ENCODE peak calls at places on chromosomes 2 and 18, in ten cellular contexts. O is H7; Q is GM23248; E is activated effector memory CD4-positive, alpha-beta T cell treated with Interleukin-2 at 50 U/mL for 16 hours; V is AG20443; T is GM12891; G is Right ventricle myocardium superior; I is ascending aorta; D is AG04450; A is foreskin fibroblast. R is an unnamed sample.

GRCh38 chr2:55995206-55995605 is 71.6 kb upstream of the EFEMP1 start:
- DNase-seq in T (no peak), D (no peak), I (no peak), A (no peak), E (no peak), Q (no peak), V (no peak), G (no peak), O (no peak), R (no peak)

GRCh38 chr2:67032091-67032490 is 365.0 kb upstream of the ETAA1 start:
- DNase-seq in G (no peak), A (peak), Q (peak), I (no peak), D (no peak), E (no peak), T (no peak), O (no peak), V (no peak), R (no peak)

GRCh38 chr2:240797500-240797895 is 22.5 kb downstream of the KIF1A start:
- DNase-seq in D (no peak), V (no peak), A (no peak), G (peak), I (no peak), O (no peak), T (no peak), E (no peak), Q (no peak), R (no peak)

GRCh38 chr2:189347540-189347939 is 93.7 kb upstream of the WDR75 start:
- DNase-seq in T (no peak), Q (peak), E (no peak), I (no peak), O (peak), D (peak), A (peak), V (peak), G (no peak), R (no peak)

GRCh38 chr2:31122133-31122532 is 16.1 kb downstream of the GALNT14 start:
- DNase-seq in I (no peak), T (no peak), A (no peak), O (no peak), E (no peak), G (no peak), D (no peak), Q (no peak), V (no peak), R (no peak)

GRCh38 chr2:80560298-80560697 is 255.7 kb upstream of the LRRTM1 start:
- DNase-seq in A (peak), G (no peak), V (no peak), I (no peak), Q (no peak), T (no peak), D (no peak), E (no peak), O (no peak), R (no peak)

GRCh38 chr18:25229080-25229479 is 122.9 kb downstream of the ZNF521 start:
- DNase-seq in Q (peak), A (peak), D (peak), E (no peak), T (no peak), V (peak), I (no peak), O (no peak), G (no peak), R (no peak)

GRCh38 chr18:38688402-38688801 is 1122.8 kb upstream of the CELF4 start:
- DNase-seq in O (no peak), Q (no peak), V (no peak), D (no peak), I (no peak), G (no peak), T (no peak), A (no peak), E (no peak), R (no peak)

GRCh38 chr2:69214898-69215297 is 172.1 kb downstream of the GFPT1 start:
- DNase-seq in E (no peak), Q (peak), D (no peak), I (no peak), T (no peak), A (peak), O (no peak), V (peak), G (no peak), R (no peak)

GRCh38 chr2:230417436-230417835 is 1.4 kb downstream of the SP100 start:
- DNase-seq in I (no peak), A (no peak), V (no peak), T (no peak), E (no peak), D (no peak), G (no peak), Q (no peak), O (no peak), R (no peak)

GRCh38 chr2:122136071-122136470 is 380.6 kb downstream of the TSN start:
- DNase-seq in I (no peak), Q (peak), T (peak), V (peak), E (no peak), D (no peak), G (no peak), O (peak), A (peak), R (no peak)

GRCh38 chr2:70978388-70979357 is at the start of gene ANKRD53:
- DNase-seq in Q (peak), T (peak), E (no peak), D (no peak), G (peak), V (peak), O (peak), I (no peak), A (peak), R (no peak)

GRCh38 chr2:134432438-134432883 is 178.6 kb downstream of the MGAT5 start:
- DNase-seq in I (no peak), O (no peak), E (no peak), D (no peak), Q (no peak), T (no peak), G (no peak), V (no peak), A (no peak), R (no peak)

GRCh38 chr2:26591619-26592505 is 49.3 kb downstream of the CIB4 start:
- DNase-seq in A (no peak), T (no peak), I (no peak), O (no peak), V (no peak), Q (no peak), D (no peak), E (no peak), G (peak), R (no peak)

GRCh38 chr2:6556755-6557154 is 309.0 kb downstream of the CMPK2 start:
- DNase-seq in V (no peak), Q (peak), O (no peak), I (no peak), A (peak), G (no peak), D (peak), E (no peak), T (no peak), R (no peak)

GRCh38 chr2:224217962-224218347 is 178.9 kb upstream of the SERPINE2 start:
- DNase-seq in D (peak), G (no peak), Q (peak), A (peak), O (no peak), I (no peak), T (no peak), E (no peak), V (peak), R (no peak)

GRCh38 chr2:207107551-207107950 is 58.2 kb downstream of the KLF7 start:
- DNase-seq in Q (no peak), I (no peak), T (no peak), A (no peak), D (no peak), E (no peak), G (no peak), O (no peak), V (no peak), R (no peak)

GRCh38 chr2:18899725-18900124 is 310.4 kb upstream of the NT5C1B start:
- DNase-seq in Q (no peak), V (no peak), D (no peak), I (no peak), T (no peak), E (no peak), O (no peak), A (no peak), G (no peak), R (no peak)

GRCh38 chr2:150705357-150705756 is 217.9 kb upstream of the RND3 start:
- DNase-seq in G (no peak), D (no peak), T (no peak), Q (no peak), O (no peak), A (peak), I (no peak), E (no peak), V (no peak), R (no peak)

GRCh38 chr2:159106105-159106504 is 137.7 kb downstream of the TANC1 start:
- DNase-seq in T (no peak), I (no peak), E (no peak), O (no peak), A (no peak), D (no peak), G (no peak), V (peak), Q (peak), R (no peak)

GRCh38 chr2:151410485-151410833 is 757 bp downstream of the RIF1 start:
- DNase-seq in T (peak), E (peak), A (peak), V (peak), O (peak), G (peak), Q (peak), I (no peak), D (no peak), R (no peak)

GRCh38 chr2:126911111-126911796 is 12.6 kb downstream of the TEX51 start:
- DNase-seq in T (no peak), A (no peak), G (no peak), I (no peak), E (no peak), D (no peak), V (no peak), Q (no peak), O (no peak), R (no peak)

GRCh38 chr18:37403100-37403781 is 162.4 kb downstream of the CELF4 start:
- DNase-seq in Q (peak), D (peak), A (peak), E (no peak), I (no peak), V (peak), O (peak), T (no peak), G (peak), R (no peak)

GRCh38 chr2:71683070-71683469 is 229.7 kb downstream of the DYSF start:
- DNase-seq in Q (no peak), O (no peak), D (no peak), A (no peak), I (no peak), T (no peak), V (no peak), G (peak), E (no peak), R (no peak)

R was measured in NCI-H1048.